ENCODE peak calls at places on chromosomes 11 and 22, in five cellular contexts. J, C, G, M and I are unnamed samples. For H3K9me3, the result is how much of the 10 kb centered on the place peaks cover.

GRCh38 chr11:76769071-76769560 is 14.0 kb upstream of the TSKU start:
- DNase-seq in C (peak), G (no peak), M (no peak), J (no peak), I (no peak)

GRCh38 chr22:41263704-41264103 is 22.3 kb downstream of the RANGAP1 start:
- DNase-seq in C (no peak), J (no peak), G (no peak), M (no peak), I (no peak)

GRCh38 chr11:122439911-122440782 is 215.4 kb upstream of the UBASH3B start:
- DNase-seq in M (peak), G (peak), C (no peak), J (no peak), I (no peak)

GRCh38 chr11:114724916-114725524 is 46.7 kb downstream of the NXPE2 start:
- DNase-seq in J (no peak), M (no peak), G (no peak), C (no peak), I (no peak)

GRCh38 chr11:112785717-112786116 is 175.5 kb upstream of the NCAM1 start:
- DNase-seq in M (no peak), J (no peak), G (peak), C (no peak), I (no peak)

GRCh38 chr22:22110548-22111266 is 128.1 kb upstream of the TOP3B start:
- DNase-seq in G (peak), J (peak), C (peak), M (peak), I (no peak)

GRCh38 chr22:45316796-45317526 is 7.2 kb downstream of the FAM118A start:
- DNase-seq in G (no peak), J (no peak), C (no peak), M (no peak), I (no peak)

GRCh38 chr22:26056455-26056854 is 112.8 kb upstream of the SEZ6L start:
- DNase-seq in J (no peak), G (no peak), C (no peak), M (no peak), I (no peak)

GRCh38 chr11:121194731-121195596 is 93.9 kb downstream of the TECTA start:
- DNase-seq in G (no peak), J (no peak), M (peak), C (no peak), I (peak)

GRCh38 chr11:120182790-120183491 is 27.9 kb upstream of the OAF start:
- DNase-seq in M (no peak), G (peak), C (peak), J (no peak), I (peak)

GRCh38 chr11:116852261-116853125 is 15.1 kb upstream of the APOA1 start:
- DNase-seq in C (peak), M (peak), G (no peak), J (no peak), I (no peak)

GRCh38 chr11:70742553-70743291 is 344.4 kb downstream of the CTTN start:
- DNase-seq in J (no peak), G (no peak), M (no peak), C (no peak), I (no peak)

GRCh38 chr11:114586797-114587196 is 8.8 kb downstream of the NXPE4 start:
- DNase-seq in G (no peak), M (no peak), C (no peak), J (no peak), I (no peak)

GRCh38 chr11:60831501-60832079 is 10.3 kb upstream of the CCDC86 start:
- DNase-seq in G (no peak), M (no peak), C (no peak), J (peak), I (no peak)

GRCh38 chr11:73201249-73201648 is 16.8 kb upstream of the P2RY2 start:
- DNase-seq in C (no peak), J (no peak), G (no peak), M (peak), I (peak)

GRCh38 chr22:27580311-27580897 is 221.2 kb downstream of the MN1 start:
- DNase-seq in G (no peak), C (peak), M (no peak), J (no peak), I (no peak)

GRCh38 chr11:74010306-74010981 is 1.6 kb upstream of the UCP3 start:
- DNase-seq in J (no peak), M (no peak), C (no peak), G (no peak), I (no peak)

GRCh38 chr11:8812438-8812837 is 98.6 kb upstream of the AKIP1 start:
- DNase-seq in C (no peak), J (no peak), M (peak), G (no peak), I (peak)

GRCh38 chr22:19795617-19796008 is 35.0 kb downstream of the TBX1 start:
- DNase-seq in G (no peak), M (peak), J (no peak), C (no peak), I (no peak)

GRCh38 chr22:41178425-41178975 is 26.6 kb upstream of the L3MBTL2 start:
- DNase-seq in G (peak), M (no peak), J (no peak), C (no peak), I (no peak)

GRCh38 chr11:103794262-103794661 is 242.2 kb upstream of the DDI1 start:
- DNase-seq in C (no peak), G (no peak), J (no peak), M (no peak), I (no peak)
- H3K9me3 ChIP-seq in C (under half), G (under half), J (under half), M (under half), I (under half)

GRCh38 chr22:47300698-47301405 is 538.4 kb downstream of the TBC1D22A start:
- DNase-seq in G (no peak), J (no peak), M (no peak), C (no peak), I (no peak)
- H3K9me3 ChIP-seq in G (under half), J (under half), M (under half), C (under half), I (under half)

DNA sequence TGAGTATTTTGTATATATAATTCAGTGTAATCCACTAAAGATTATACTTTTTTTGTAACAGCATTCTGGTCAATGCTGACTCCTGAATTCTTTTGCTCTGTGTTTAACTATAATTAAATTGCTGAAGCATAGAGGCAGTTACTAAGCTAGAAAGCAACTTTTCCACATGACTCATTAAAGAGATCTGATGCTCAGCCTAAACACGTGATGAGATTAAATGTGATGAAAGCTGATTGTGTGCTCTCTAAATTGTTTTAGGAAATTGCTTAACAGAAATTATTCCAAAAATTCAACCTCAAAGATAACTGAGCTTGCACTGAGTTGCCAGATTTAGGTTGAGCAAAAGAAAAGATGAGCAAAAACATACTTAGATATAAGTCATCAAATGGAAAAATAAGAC is 1033.6 kb downstream of the FAM181B start:
- DNase-seq in C (no peak), G (no peak), M (no peak), J (no peak), I (no peak)
- H3K9me3 ChIP-seq in C (half or more), G (under half), M (under half), J (under half), I (under half)

GRCh38 chr22:49353185-49353584 is 474.5 kb downstream of the BRD1 start:
- DNase-seq in J (no peak), M (no peak), G (no peak), C (peak), I (no peak)

GRCh38 chr22:49356428-49356827 is 471.2 kb downstream of the BRD1 start:
- DNase-seq in M (no peak), C (no peak), G (no peak), J (no peak), I (no peak)

GRCh38 chr22:49352361-49353169 is 475.1 kb downstream of the BRD1 start:
- DNase-seq in J (no peak), G (no peak), C (peak), M (no peak), I (no peak)

GRCh38 chr22:49355206-49355920 is 472.3 kb downstream of the BRD1 start:
- DNase-seq in C (peak), J (no peak), G (no peak), M (no peak), I (no peak)

GRCh38 chr22:49354516-49355205 is 473.0 kb downstream of the BRD1 start:
- DNase-seq in J (no peak), M (no peak), G (no peak), C (peak), I (no peak)
- H3K9me3 ChIP-seq in J (under half), M (under half), G (under half), C (under half), I (under half)

GRCh38 chr22:47623740-47624103 is 861.3 kb downstream of the TBC1D22A start:
- DNase-seq in C (no peak), M (no peak), G (no peak), J (no peak), I (peak)

GRCh38 chr22:47621253-47621652 is 858.8 kb downstream of the TBC1D22A start:
- DNase-seq in C (peak), M (no peak), G (no peak), J (no peak), I (no peak)

GRCh38 chr22:47624277-47625012 is 862.0 kb downstream of the TBC1D22A start:
- DNase-seq in G (no peak), J (no peak), M (no peak), C (no peak), I (peak)

GRCh38 chr22:47623056-47623739 is 860.7 kb downstream of the TBC1D22A start:
- DNase-seq in G (no peak), J (no peak), C (peak), M (no peak), I (peak)

DNA sequence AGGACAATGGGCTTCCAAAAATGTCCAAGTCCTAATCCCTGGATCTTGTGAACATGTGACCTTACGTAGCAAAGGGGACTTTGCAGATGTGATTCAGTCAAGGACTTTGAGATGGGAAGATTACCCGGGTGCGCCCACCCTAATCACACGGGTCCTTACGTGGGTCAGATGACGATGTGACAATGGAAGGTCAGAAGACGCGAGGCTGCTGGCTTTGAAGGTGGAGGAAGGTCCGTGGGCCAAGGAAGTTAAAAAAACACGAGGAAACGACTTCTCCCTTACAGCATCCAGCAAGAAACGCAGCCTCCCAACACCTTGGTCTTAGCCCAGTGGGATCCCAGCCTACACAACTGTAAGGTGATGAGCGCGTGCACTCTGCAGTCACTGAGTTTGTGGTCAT is 860.1 kb downstream of the TBC1D22A start:
- DNase-seq in G (no peak), M (no peak), J (no peak), C (peak), I (peak)
- H3K9me3 ChIP-seq in G (under half), M (under half), J (under half), C (under half), I (under half)

GRCh38 chr11:58772719-58773285 is 41.1 kb upstream of the GLYAT start:
- DNase-seq in M (no peak), C (no peak), J (no peak), G (no peak), I (no peak)
- H3K9me3 ChIP-seq in M (under half), C (under half), J (under half), G (under half), I (under half)

DNA sequence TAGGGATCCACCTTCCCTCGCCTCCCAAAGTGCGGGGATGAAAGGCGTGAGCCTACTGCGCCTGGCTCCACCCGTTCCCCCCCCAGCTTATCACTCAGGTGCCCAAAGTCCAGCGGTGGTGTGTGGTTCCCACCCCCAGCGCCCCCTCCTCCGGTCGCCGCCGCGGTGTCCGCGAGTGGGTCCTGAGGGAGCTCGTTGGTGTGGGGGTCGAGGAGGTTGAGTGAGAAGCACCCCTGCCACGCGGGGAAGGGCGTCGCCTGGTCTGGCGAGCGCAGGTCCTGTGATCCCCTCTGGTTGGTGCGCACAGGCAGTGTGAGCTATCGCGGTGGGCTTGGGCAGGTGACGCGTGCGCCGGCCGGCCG is 3900.6 kb upstream of the OR11H1 start:
- DNase-seq in G (no peak), C (peak), M (no peak), J (no peak), I (no peak)
- H3K9me3 ChIP-seq in G (under half), C (half or more), M (under half), J (under half), I (under half)